ENCODE peak calls at places on chromosomes 2 and 18, in nine cellular contexts. A, T, I, O, J, B, D, G and C are unnamed samples.

GRCh38 chr2:166384774-166385173 is 9.0 kb upstream of the SCN9A start:
- DNase-seq in B (no peak), T (no peak), D (peak; percentile 60), I (no peak), J (no peak), G (peak; percentile 85), O (no peak), A (no peak), C (no peak)

GRCh38 chr2:131419447-131419846 is 55.5 kb upstream of the RAB6D start:
- DNase-seq in T (no peak), A (no peak), O (no peak), J (peak; percentile 83), G (no peak), B (no peak), D (no peak), I (no peak), C (no peak)

GRCh38 chr18:10715791-10716190 is 190.0 kb downstream of the NAPG start:
- DNase-seq in J (no peak), B (no peak), D (no peak), G (peak; percentile 58), A (no peak), O (no peak), T (no peak), I (no peak), C (no peak)

GRCh38 chr2:203498161-203498560 is 36.9 kb downstream of the RAPH1 start:
- DNase-seq in T (no peak), G (peak; percentile 69), O (no peak), B (no peak), I (peak; percentile 46), D (no peak), J (no peak), A (no peak), C (no peak)

GRCh38 chr2:70942900-70943871 is 7.5 kb downstream of the ATP6V1B1 start:
- DNase-seq in J (peak; percentile 53), G (no peak), D (no peak), T (no peak), A (no peak), B (peak; percentile 51), I (no peak), O (peak; percentile 41), C (no peak)

GRCh38 chr18:24656044-24656443 is 195.6 kb downstream of the HRH4 start:
- DNase-seq in D (no peak), J (no peak), A (no peak), G (no peak), I (no peak), B (no peak), T (no peak), O (no peak), C (no peak)

GRCh38 chr2:170554278-170554955 is 160.7 kb upstream of the SP5 start:
- DNase-seq in A (peak; percentile 16), B (peak; percentile 95), G (peak; percentile 83), D (no peak), O (no peak), I (no peak), J (no peak), T (peak; percentile 30), C (peak; percentile 17)

GRCh38 chr2:167745667-167746066 is 501.7 kb downstream of the STK39 start:
- DNase-seq in T (no peak), A (no peak), D (no peak), G (no peak), I (no peak), J (no peak), O (no peak), B (no peak), C (no peak)

GRCh38 chr2:184154438-184154837 is 443.9 kb upstream of the ZNF804A start:
- DNase-seq in A (no peak), G (peak; percentile 24), D (no peak), O (no peak), T (no peak), I (no peak), J (no peak), B (no peak), C (no peak)

GRCh38 chr2:120204945-120205670 is 18.1 kb downstream of the TMEM185B start:
- DNase-seq in G (no peak), T (no peak), J (no peak), O (no peak), D (no peak), I (no peak), B (no peak), A (no peak), C (no peak)

GRCh38 chr2:236959876-236960275 is 125.8 kb upstream of the COPS8 start:
- DNase-seq in T (no peak), B (peak; percentile 78), O (no peak), D (no peak), J (peak; percentile 17), I (no peak), A (no peak), G (no peak), C (no peak)

GRCh38 chr2:230934291-230935131 is 9.5 kb upstream of the GPR55 start:
- DNase-seq in D (no peak), O (no peak), I (no peak), T (no peak), G (no peak), B (no peak), J (peak; percentile 42), A (no peak), C (no peak)

GRCh38 chr18:7592305-7593071 is 25.4 kb downstream of the PTPRM start:
- DNase-seq in D (no peak), O (no peak), A (no peak), G (no peak), I (no peak), J (peak; percentile 81), T (no peak), B (no peak), C (no peak)

GRCh38 chr2:134375935-134376334 is 122.1 kb downstream of the MGAT5 start:
- DNase-seq in B (no peak), T (no peak), I (no peak), J (peak; percentile 58), G (peak; percentile 47), D (no peak), O (no peak), A (peak; percentile 59), C (peak; percentile 40)

GRCh38 chr2:127074936-127075335 is 32.0 kb downstream of the BIN1 start:
- DNase-seq in D (no peak), O (no peak), G (no peak), T (no peak), A (no peak), I (no peak), B (no peak), J (no peak), C (no peak)

GRCh38 chr2:72803151-72803550 is 22.7 kb downstream of the EXOC6B start:
- DNase-seq in T (no peak), J (no peak), O (no peak), G (peak; percentile 44), I (no peak), A (no peak), D (no peak), B (no peak), C (no peak)
- TF ChIP-seq CTCF in T (no peak), J (no peak), O (no peak), G (no peak), I (no peak), A (no peak), D (no peak), B (no peak), C (no peak)

GRCh38 chr2:226115832-226116200 is 683.8 kb downstream of the IRS1 start:
- DNase-seq in G (peak; percentile 58), O (no peak), B (no peak), A (no peak), I (no peak), D (no peak), T (no peak), J (no peak), C (no peak)

GRCh38 chr2:226118471-226119429 is 680.9 kb downstream of the IRS1 start:
- DNase-seq in D (no peak), J (no peak), G (peak; percentile 92), O (no peak), B (no peak), A (no peak), T (no peak), I (peak; percentile 82), C (no peak)

GRCh38 chr2:226115102-226115831 is 684.4 kb downstream of the IRS1 start:
- DNase-seq in G (peak; percentile 98), A (no peak), J (no peak), B (no peak), T (no peak), I (peak; percentile 85), O (no peak), D (no peak), C (no peak)

GRCh38 chr2:226116346-226116745 is 683.3 kb downstream of the IRS1 start:
- DNase-seq in I (no peak), A (no peak), T (no peak), G (no peak), B (no peak), J (no peak), D (no peak), O (no peak), C (no peak)

DNA sequence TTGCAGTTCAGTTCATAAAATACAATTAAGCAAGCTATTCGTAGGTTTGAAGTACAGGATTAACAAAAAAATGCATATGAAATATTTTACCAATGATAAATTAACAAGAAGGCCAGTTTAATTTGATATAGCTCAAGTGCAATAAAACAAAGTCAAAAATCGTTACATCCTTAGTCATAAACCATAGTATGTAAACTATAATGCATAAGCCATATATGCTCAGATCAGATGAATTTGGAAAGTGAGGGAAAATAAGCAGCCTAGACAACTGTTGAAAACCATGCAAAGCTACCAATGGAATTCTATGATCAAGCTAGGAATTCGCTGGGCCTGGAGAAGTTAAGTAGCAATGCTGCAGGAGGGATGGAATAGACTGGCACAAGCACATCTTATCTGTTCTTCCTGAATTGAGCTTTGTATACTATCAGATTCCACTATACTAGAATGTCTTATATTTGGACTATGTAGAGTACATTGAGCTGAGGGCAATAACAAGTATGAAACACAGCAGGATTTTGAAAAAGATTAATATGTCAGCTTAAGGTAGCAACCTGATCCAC is 682.0 kb downstream of the IRS1 start:
- DNase-seq in O (no peak), B (no peak), A (no peak), D (no peak), I (no peak), G (peak; percentile 85), J (no peak), T (no peak), C (no peak)
- H3K4me1 ChIP-seq in O (peaks cover 6% of the 10 kb centered on the region), B (peaks cover 11% of the 10 kb centered on the region), A (no peaks in the 10 kb centered on the region), D (no peaks in the 10 kb centered on the region), I (peaks cover 54% of the 10 kb centered on the region), G (peaks cover 60% of the 10 kb centered on the region), J (no peaks in the 10 kb centered on the region), T (peaks cover 11% of the 10 kb centered on the region), C (no peaks in the 10 kb centered on the region)

DNA sequence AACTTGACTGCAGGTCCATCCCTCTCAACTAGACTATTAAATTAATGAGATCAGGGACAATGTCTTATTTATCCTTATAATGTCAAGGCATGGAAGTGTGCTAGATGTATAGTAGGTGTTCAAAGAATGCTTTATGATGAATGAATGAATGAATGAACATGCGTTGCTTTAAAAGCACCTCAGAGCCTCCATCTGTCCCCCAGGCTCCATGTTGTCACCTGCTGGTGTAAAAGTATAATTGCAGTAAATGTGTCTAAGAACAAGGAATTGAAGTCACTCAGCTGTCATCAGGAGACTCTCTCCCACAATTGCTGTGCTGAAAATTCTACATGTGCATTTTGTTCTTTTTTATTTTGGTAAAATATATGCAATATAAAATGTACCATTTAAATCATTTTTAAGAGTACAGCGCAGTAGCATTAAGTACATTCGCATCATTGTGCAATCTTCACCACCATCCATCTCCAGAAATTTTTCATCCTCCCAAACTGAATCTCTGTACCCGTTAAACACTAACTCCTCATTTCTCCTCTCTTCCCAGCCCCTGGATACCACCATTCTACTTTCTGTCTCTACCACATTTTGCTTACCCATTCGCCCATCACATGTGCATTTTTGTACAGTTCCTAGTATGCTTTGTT is 52.6 kb downstream of the GNAL start:
- DNase-seq in T (no peak), J (no peak), A (no peak), I (no peak), G (peak; percentile 42), B (no peak), O (no peak), D (peak; percentile 29), C (no peak)
- TF ChIP-seq CTCF in T (peak; percentile 51), J (peak; percentile 82), A (peak; percentile 50), I (peak; percentile 77), G (peak; percentile 75), B (peak; percentile 40), O (peak; percentile 33), D (peak; percentile 65), C (no peak)

GRCh38 chr2:235267251-235267650 is 226.6 kb upstream of the AGAP1 start:
- DNase-seq in A (no peak), T (no peak), D (no peak), G (no peak), I (no peak), O (no peak), J (no peak), B (no peak), C (no peak)
- H3K4me1 ChIP-seq in A (peaks cover 13% of the 10 kb centered on the region), T (no peaks in the 10 kb centered on the region), D (peaks cover 21% of the 10 kb centered on the region), G (peaks cover 18% of the 10 kb centered on the region), I (peaks cover 9% of the 10 kb centered on the region), O (peaks cover 28% of the 10 kb centered on the region), J (no peaks in the 10 kb centered on the region), B (peaks cover 4% of the 10 kb centered on the region), C (no peaks in the 10 kb centered on the region)